ENCODE peak calls at places on chromosomes 11 and 22, in five cellular contexts. I is CD8-positive, alpha-beta memory T cell; Q is CD8-positive, alpha-beta T cell; Z is amniotic stem cell; O is activated CD4-positive, alpha-beta T cell treated with anti-CD3 and anti-CD28 coated beads for 48 hours. T is an unnamed sample.

GRCh38 chr11:15374418-15374817 is 259.7 kb downstream of the INSC start:
- DNase-seq in O (no peak), Z (no peak), Q (no peak), I (no peak), T (no peak)

GRCh38 chr11:102447193-102447592 is 5.4 kb downstream of the TMEM123 start:
- DNase-seq in O (no peak), I (no peak), Z (no peak), Q (no peak), T (peak)

GRCh38 chr11:61774441-61774840 is 18.0 kb downstream of the TMEM258 start:
- DNase-seq in O (no peak), I (no peak), Z (no peak), Q (no peak), T (no peak)

GRCh38 chr11:68706237-68706636 is 21.9 kb downstream of the GAL start:
- DNase-seq in Q (no peak), I (no peak), O (no peak), Z (no peak), T (no peak)

GRCh38 chr11:95835768-95836488 is 45.6 kb downstream of the CEP57 start:
- DNase-seq in I (peak), O (peak), Q (peak), Z (peak), T (peak)

GRCh38 chr11:2248242-2248641 is 22.1 kb downstream of the ASCL2 start:
- DNase-seq in Q (no peak), I (no peak), Z (no peak), O (no peak), T (no peak)

GRCh38 chr11:116168459-116168787 is 604.4 kb downstream of the BUD13 start:
- DNase-seq in Q (no peak), I (no peak), Z (no peak), O (no peak), T (no peak)

GRCh38 chr11:133821776-133822175 is 23.5 kb downstream of the SPATA19 start:
- DNase-seq in I (no peak), Q (no peak), Z (no peak), O (peak), T (peak)

GRCh38 chr11:18105086-18105801 is 638 bp downstream of the SAAL1 start:
- DNase-seq in O (peak), I (no peak), Z (no peak), Q (no peak), T (no peak)

GRCh38 chr11:133903875-133904817 is 52.6 kb downstream of the IGSF9B start:
- DNase-seq in Z (no peak), Q (no peak), O (no peak), I (no peak), T (no peak)

GRCh38 chr11:36354221-36355003 is 58.3 kb downstream of the PRR5L start:
- DNase-seq in I (no peak), Z (peak), Q (no peak), O (no peak), T (no peak)

GRCh38 chr11:116731821-116732739 is 40.7 kb downstream of the BUD13 start:
- DNase-seq in I (no peak), O (no peak), Z (no peak), Q (no peak), T (no peak)

GRCh38 chr11:73001615-73002014 is 140.5 kb downstream of the FCHSD2 start:
- DNase-seq in Z (no peak), I (no peak), O (no peak), Q (no peak), T (no peak)

GRCh38 chr22:32868928-32869327 is 67.4 kb downstream of the TIMP3 start:
- DNase-seq in Z (no peak), I (no peak), O (no peak), Q (no peak), T (no peak)

GRCh38 chr11:109728056-109728455 is 306.1 kb downstream of the C11orf87 start:
- DNase-seq in I (no peak), Z (no peak), Q (no peak), O (no peak), T (no peak)

GRCh38 chr11:93017821-93018690 is 48.6 kb downstream of the MTNR1B start:
- DNase-seq in O (no peak), Z (no peak), I (no peak), Q (no peak), T (no peak)

GRCh38 chr22:36506637-36507517 is at the start of gene FOXRED2:
- DNase-seq in Q (peak), Z (peak), O (peak), I (peak), T (peak)

GRCh38 chr11:116733959-116734517 is 38.7 kb downstream of the BUD13 start:
- DNase-seq in Z (no peak), O (no peak), I (no peak), Q (no peak), T (no peak)

GRCh38 chr22:45855961-45856360 is 121.0 kb downstream of the WNT7B start:
- DNase-seq in O (no peak), Z (no peak), I (no peak), Q (no peak), T (no peak)

GRCh38 chr11:76184551-76184993 is 21.7 kb downstream of the WNT11 start:
- DNase-seq in I (no peak), Z (no peak), Q (no peak), O (no peak), T (no peak)

GRCh38 chr11:128772814-128773213 is 78.9 kb downstream of the FLI1 start:
- DNase-seq in Z (no peak), I (peak), O (peak), Q (peak), T (no peak)

GRCh38 chr11:129190087-129190486 is 2.0 kb downstream of the ARHGAP32 start:
- DNase-seq in Z (no peak), I (no peak), O (no peak), Q (no peak), T (no peak)

GRCh38 chr11:98625526-98625925 is 395.2 kb upstream of the CNTN5 start:
- DNase-seq in Q (no peak), I (no peak), O (no peak), Z (no peak), T (no peak)

GRCh38 chr22:44580756-44581435 is 82.9 kb upstream of the RTL6 start:
- DNase-seq in I (no peak), Q (no peak), O (no peak), Z (no peak), T (no peak)

T was measured in AML-193.